ENCODE peak calls at places on chromosome 19, in five cellular contexts. One of them, this sample, is unnamed.
A peak's percentile ranks its signal among the peaks of the same experiment; 100 is the strongest.

GRCh38 chr19:44611812-44612295 is 1.5 kb upstream of the IGSF23 start:
- DNase-seq in testis: no peak
- DNase-seq in heart right ventricle: no peak
- DNase-seq in GM23338: no peak
- DNase-seq in fibroblast of lung: no peak
- DNase-seq in this sample: no peak

GRCh38 chr19:17332677-17333581 is 1.7 kb downstream of the ANO8 start:
- DNase-seq in fibroblast of lung: peak; percentile 52
- DNase-seq in heart right ventricle: no peak
- DNase-seq in testis: peak; percentile 85
- DNase-seq in GM23338: peak; percentile 94
- DNase-seq in this sample: peak; percentile 50

GRCh38 chr19:42253245-42254082 is 1.5 kb downstream of the ERF start:
- DNase-seq in GM23338: peak; percentile 79
- DNase-seq in fibroblast of lung: peak; percentile 43
- DNase-seq in heart right ventricle: peak; percentile 66
- DNase-seq in testis: peak; percentile 78
- DNase-seq in this sample: peak; percentile 28

GRCh38 chr19:18878058-18878797 is 17.7 kb downstream of the CERS1 start:
- DNase-seq in fibroblast of lung: no peak
- DNase-seq in testis: no peak
- DNase-seq in GM23338: no peak
- DNase-seq in heart right ventricle: no peak
- DNase-seq in this sample: no peak

GRCh38 chr19:36172852-36173251 is 20.6 kb upstream of the COX7A1 start:
- DNase-seq in fibroblast of lung: no peak
- DNase-seq in GM23338: no peak
- DNase-seq in heart right ventricle: no peak
- DNase-seq in testis: no peak
- DNase-seq in this sample: no peak

GRCh38 chr19:2578391-2578826 is 102.5 kb downstream of the GADD45B start:
- DNase-seq in GM23338: peak; percentile 69
- DNase-seq in testis: no peak
- DNase-seq in fibroblast of lung: peak; percentile 46
- DNase-seq in heart right ventricle: no peak
- DNase-seq in this sample: peak; percentile 80

GRCh38 chr19:41720103-41720502 is 11.7 kb downstream of the CEACAM5 start:
- DNase-seq in testis: no peak
- DNase-seq in heart right ventricle: no peak
- DNase-seq in GM23338: no peak
- DNase-seq in fibroblast of lung: no peak
- DNase-seq in this sample: no peak

GRCh38 chr19:2260341-2260751 is 4.1 kb upstream of the JSRP1 start:
- DNase-seq in heart right ventricle: no peak
- DNase-seq in GM23338: no peak
- DNase-seq in fibroblast of lung: no peak
- DNase-seq in testis: no peak
- DNase-seq in this sample: no peak

GRCh38 chr19:11405846-11406643 is 13.1 kb downstream of the RGL3 start:
- DNase-seq in fibroblast of lung: no peak
- DNase-seq in testis: no peak
- DNase-seq in GM23338: peak; percentile 89
- DNase-seq in heart right ventricle: no peak
- DNase-seq in this sample: no peak

GRCh38 chr19:46030861-46031550 is 8.2 kb upstream of the PGLYRP1 start:
- DNase-seq in fibroblast of lung: no peak
- DNase-seq in heart right ventricle: no peak
- DNase-seq in GM23338: no peak
- DNase-seq in testis: no peak
- DNase-seq in this sample: no peak

GRCh38 chr19:54179921-54180452 is 7.0 kb upstream of the TMC4 start:
- DNase-seq in GM23338: peak; percentile 98
- DNase-seq in fibroblast of lung: peak; percentile 71
- DNase-seq in heart right ventricle: no peak
- DNase-seq in testis: peak; percentile 87
- DNase-seq in this sample: peak; percentile 84

GRCh38 chr19:10113964-10114650 is 2.6 kb downstream of the P2RY11 start:
- DNase-seq in fibroblast of lung: no peak
- DNase-seq in GM23338: peak; percentile 46
- DNase-seq in testis: no peak
- DNase-seq in heart right ventricle: no peak
- DNase-seq in this sample: no peak

GRCh38 chr19:19428746-19429145 is 23.3 kb downstream of the GATAD2A start:
- DNase-seq in testis: no peak
- DNase-seq in fibroblast of lung: no peak
- DNase-seq in heart right ventricle: no peak
- DNase-seq in GM23338: no peak
- DNase-seq in this sample: no peak

GRCh38 chr19:46428278-46429141 is at the start of gene PNMA8C:
- DNase-seq in GM23338: peak; percentile 96
- DNase-seq in fibroblast of lung: peak; percentile 52
- DNase-seq in heart right ventricle: peak; percentile 61
- DNase-seq in testis: peak; percentile 89
- DNase-seq in this sample: peak; percentile 59

GRCh38 chr19:45469835-45470146 is 2.0 kb downstream of the FOSB start:
- DNase-seq in heart right ventricle: no peak
- DNase-seq in fibroblast of lung: no peak
- DNase-seq in GM23338: peak; percentile 95
- DNase-seq in testis: peak; percentile 96
- DNase-seq in this sample: peak; percentile 51

GRCh38 chr19:2033825-2034159 is 17.3 kb downstream of the MKNK2 start:
- DNase-seq in GM23338: no peak
- DNase-seq in testis: no peak
- DNase-seq in fibroblast of lung: no peak
- DNase-seq in heart right ventricle: no peak
- DNase-seq in this sample: no peak

GRCh38 chr19:55882626-55883025 is 46.3 kb downstream of the NLRP4 start:
- DNase-seq in heart right ventricle: no peak
- DNase-seq in GM23338: no peak
- DNase-seq in testis: no peak
- DNase-seq in fibroblast of lung: no peak
- DNase-seq in this sample: no peak

GRCh38 chr19:14149509-14149994 is 13.2 kb upstream of the ASF1B start:
- DNase-seq in fibroblast of lung: peak; percentile 51
- DNase-seq in testis: peak; percentile 74
- DNase-seq in heart right ventricle: peak; percentile 77
- DNase-seq in GM23338: peak; percentile 28
- DNase-seq in this sample: peak; percentile 19

GRCh38 chr19:32862173-32862572 is 7.4 kb downstream of the SLC7A9 start:
- DNase-seq in GM23338: no peak
- DNase-seq in heart right ventricle: no peak
- DNase-seq in testis: no peak
- DNase-seq in fibroblast of lung: no peak
- DNase-seq in this sample: no peak

GRCh38 chr19:19259741-19260140 is 13.4 kb downstream of the TM6SF2 start:
- DNase-seq in fibroblast of lung: peak; percentile 14
- DNase-seq in GM23338: peak; percentile 89
- DNase-seq in testis: peak; percentile 48
- DNase-seq in heart right ventricle: no peak
- DNase-seq in this sample: no peak

GRCh38 chr19:57850553-57851017 is 926 bp downstream of the ZNF587 start:
- DNase-seq in testis: no peak
- DNase-seq in heart right ventricle: peak; percentile 11
- DNase-seq in fibroblast of lung: peak; percentile 28
- DNase-seq in GM23338: peak; percentile 86
- DNase-seq in this sample: peak; percentile 64

GRCh38 chr19:48341006-48341405 is 15.7 kb downstream of the EMP3 start:
- DNase-seq in testis: no peak
- DNase-seq in fibroblast of lung: no peak
- DNase-seq in heart right ventricle: no peak
- DNase-seq in GM23338: no peak
- DNase-seq in this sample: peak; percentile 62

DNA sequence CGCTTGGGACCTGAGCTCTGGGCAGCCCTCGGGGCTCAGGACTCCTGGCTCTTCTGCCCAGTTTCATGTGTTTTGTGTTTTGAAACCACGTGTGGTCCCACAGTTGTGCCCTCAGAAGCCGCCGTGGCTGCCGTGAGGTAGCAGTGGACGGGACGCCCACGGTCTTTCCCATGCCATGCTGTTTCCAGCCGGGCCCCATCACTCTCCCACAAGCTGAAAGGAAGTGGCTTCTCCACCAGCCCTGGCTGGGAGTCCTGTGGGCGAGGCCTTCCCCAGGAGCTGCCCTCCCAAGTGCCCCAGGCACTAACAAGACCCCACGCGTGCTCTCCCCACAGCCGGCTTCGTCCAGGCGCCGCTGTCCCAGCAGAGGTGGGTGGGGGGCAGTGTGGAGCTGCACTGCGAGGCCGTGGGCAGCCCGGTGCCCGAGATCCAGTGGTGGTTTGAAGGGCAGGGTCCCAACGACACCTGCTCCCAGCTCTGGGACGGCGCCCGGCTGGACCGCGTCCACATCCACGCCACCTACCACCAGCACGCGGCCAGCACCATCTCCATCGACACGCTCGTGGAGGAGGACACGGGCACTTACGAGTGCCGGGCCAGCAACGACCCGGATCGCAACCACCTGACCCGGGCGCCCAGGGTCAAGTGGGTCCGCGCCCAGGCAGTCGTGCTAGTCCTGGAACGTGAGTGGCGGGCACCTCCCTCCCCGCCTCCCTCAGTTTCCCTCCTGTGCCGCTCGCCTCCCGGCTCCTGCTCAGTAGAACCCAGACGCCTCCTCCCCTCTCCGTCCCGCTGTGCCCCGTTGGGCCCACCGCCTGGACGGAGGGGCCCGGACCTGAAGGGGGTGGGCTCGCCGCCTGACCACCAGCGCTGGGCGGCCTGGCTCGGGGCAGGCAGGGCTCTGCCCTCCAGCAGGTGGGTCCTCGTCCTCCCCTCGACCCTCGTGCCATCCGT is 5.3 kb downstream of the BSG start:
- DNase-seq in testis: no peak
- DNase-seq in fibroblast of lung: no peak
- DNase-seq in heart right ventricle: no peak
- DNase-seq in GM23338: peak; percentile 44
- DNase-seq in this sample: no peak
- TF ChIP-seq CTCF in testis: no peak
- TF ChIP-seq CTCF in fibroblast of lung: no peak
- TF ChIP-seq CTCF in heart right ventricle: no peak
- TF ChIP-seq CTCF in GM23338: peak; percentile 42
- TF ChIP-seq CTCF in this sample: no peak

DNA sequence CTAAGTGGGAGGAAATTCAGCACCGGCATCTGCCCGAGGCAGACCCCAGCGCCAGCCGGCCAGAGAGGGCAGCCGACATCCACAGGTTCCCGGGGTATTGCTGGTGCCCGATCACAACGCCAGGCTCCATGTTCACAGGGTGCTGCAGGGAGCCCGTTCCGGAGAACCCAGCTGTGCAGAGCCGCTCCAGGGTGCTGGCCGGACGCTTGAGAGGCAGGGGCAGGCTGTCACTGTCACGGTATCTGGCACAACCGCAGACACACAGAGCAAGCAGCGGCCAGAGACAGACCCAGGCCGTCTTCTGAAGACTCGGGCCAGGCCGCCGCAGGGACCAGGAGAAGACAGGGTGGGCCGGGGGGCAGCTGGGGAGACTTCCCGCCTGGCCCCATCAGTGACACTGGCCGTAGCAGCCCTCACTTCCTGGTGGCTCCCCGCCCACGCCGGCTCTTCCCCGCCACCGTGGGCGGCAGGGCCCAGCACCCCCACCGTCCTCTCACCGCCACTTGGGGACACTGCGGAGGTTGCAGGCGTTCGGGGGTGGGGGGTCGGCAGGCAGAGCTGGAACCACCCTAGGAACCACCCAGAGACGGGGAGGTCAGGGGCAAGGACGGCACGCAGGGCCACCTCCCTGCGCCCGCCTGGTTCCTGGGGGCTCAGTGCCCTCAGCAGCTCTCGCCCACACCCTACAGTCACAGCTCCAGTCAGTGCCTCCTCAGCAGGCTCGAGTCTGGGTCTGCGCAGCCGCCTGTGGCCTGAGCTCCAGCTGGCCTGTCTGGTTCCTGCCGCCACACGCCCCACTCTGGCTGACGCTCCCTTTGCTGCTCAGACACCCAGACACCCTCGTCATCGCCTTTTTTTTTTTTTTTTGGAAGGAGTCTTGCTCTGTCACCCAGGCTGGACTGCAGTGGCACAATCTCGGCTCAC is 3.8 kb downstream of the RNF126 start:
- DNase-seq in testis: peak; percentile 58
- DNase-seq in GM23338: no peak
- DNase-seq in fibroblast of lung: no peak
- DNase-seq in heart right ventricle: no peak
- DNase-seq in this sample: no peak
- H3K4me3 ChIP-seq in testis: no peak overlapping the region
- H3K4me3 ChIP-seq in GM23338: no peak overlapping the region
- H3K4me3 ChIP-seq in fibroblast of lung: no peak overlapping the region
- H3K4me3 ChIP-seq in heart right ventricle: no peak overlapping the region
- H3K4me3 ChIP-seq in this sample: no peak overlapping the region

GRCh38 chr19:5567360-5567970 is at the start of gene TINCR:
- DNase-seq in fibroblast of lung: no peak
- DNase-seq in GM23338: peak; percentile 83
- DNase-seq in testis: no peak
- DNase-seq in heart right ventricle: no peak
- DNase-seq in this sample: no peak
- TF ChIP-seq CTCF in fibroblast of lung: no peak
- TF ChIP-seq CTCF in GM23338: peak; percentile 66
- TF ChIP-seq CTCF in testis: no peak
- TF ChIP-seq CTCF in heart right ventricle: peak; percentile 15
- TF ChIP-seq CTCF in this sample: peak; percentile 2

GRCh38 chr19:51210385-51210784 is 14.5 kb upstream of the CD33 start:
- DNase-seq in fibroblast of lung: no peak
- DNase-seq in GM23338: no peak
- DNase-seq in heart right ventricle: no peak
- DNase-seq in testis: no peak
- DNase-seq in this sample: no peak
- H3K4me3 ChIP-seq in fibroblast of lung: no peak overlapping the region
- H3K4me3 ChIP-seq in GM23338: no peak overlapping the region
- H3K4me3 ChIP-seq in heart right ventricle: no peak overlapping the region
- H3K4me3 ChIP-seq in testis: no peak overlapping the region
- H3K4me3 ChIP-seq in this sample: no peak overlapping the region